ENCODE peak calls at places on chromosome 10, in four cellular contexts. One of them, this sample, is unnamed.

GRCh38 chr10:34449836-34450235 is 365.3 kb downstream of the PARD3 start:
- DNase-seq in GM04504: no peak
- DNase-seq in activated naive CD4-positive, alpha-beta T cell treated with Interleukin-2 at 50 U/mL for 16 hours: no peak
- DNase-seq in dermis blood vessel endothelial cell: no peak
- DNase-seq in this sample: no peak

GRCh38 chr10:87534173-87534858 is 29.6 kb downstream of the MINPP1 start:
- DNase-seq in GM04504: no peak
- DNase-seq in activated naive CD4-positive, alpha-beta T cell treated with Interleukin-2 at 50 U/mL for 16 hours: no peak
- DNase-seq in dermis blood vessel endothelial cell: no peak
- DNase-seq in this sample: no peak

GRCh38 chr10:93062499-93063216 is 2.1 kb downstream of the CYP26C1 start:
- DNase-seq in GM04504: no peak
- DNase-seq in activated naive CD4-positive, alpha-beta T cell treated with Interleukin-2 at 50 U/mL for 16 hours: peak
- DNase-seq in dermis blood vessel endothelial cell: peak
- DNase-seq in this sample: peak

GRCh38 chr10:66651308-66652082 is 274.3 kb upstream of the LRRTM3 start:
- DNase-seq in GM04504: no peak
- DNase-seq in activated naive CD4-positive, alpha-beta T cell treated with Interleukin-2 at 50 U/mL for 16 hours: no peak
- DNase-seq in dermis blood vessel endothelial cell: no peak
- DNase-seq in this sample: no peak

GRCh38 chr10:90652519-90652918 is 205.3 kb downstream of the HTR7 start:
- DNase-seq in GM04504: no peak
- DNase-seq in activated naive CD4-positive, alpha-beta T cell treated with Interleukin-2 at 50 U/mL for 16 hours: no peak
- DNase-seq in dermis blood vessel endothelial cell: peak
- DNase-seq in this sample: no peak

GRCh38 chr10:7400068-7400824 is 10.6 kb downstream of the SFMBT2 start:
- DNase-seq in GM04504: no peak
- DNase-seq in activated naive CD4-positive, alpha-beta T cell treated with Interleukin-2 at 50 U/mL for 16 hours: no peak
- DNase-seq in dermis blood vessel endothelial cell: no peak
- DNase-seq in this sample: no peak

GRCh38 chr10:112314822-112315474 is 31.7 kb downstream of the TECTB start:
- DNase-seq in GM04504: no peak
- DNase-seq in activated naive CD4-positive, alpha-beta T cell treated with Interleukin-2 at 50 U/mL for 16 hours: peak
- DNase-seq in dermis blood vessel endothelial cell: peak
- DNase-seq in this sample: peak

GRCh38 chr10:101137271-101137670 is 6.2 kb downstream of the TLX1 start:
- DNase-seq in GM04504: no peak
- DNase-seq in activated naive CD4-positive, alpha-beta T cell treated with Interleukin-2 at 50 U/mL for 16 hours: no peak
- DNase-seq in dermis blood vessel endothelial cell: no peak
- DNase-seq in this sample: no peak

GRCh38 chr10:98028168-98028770 is 2.2 kb downstream of the CRTAC1 start:
- DNase-seq in GM04504: no peak
- DNase-seq in activated naive CD4-positive, alpha-beta T cell treated with Interleukin-2 at 50 U/mL for 16 hours: peak
- DNase-seq in dermis blood vessel endothelial cell: peak
- DNase-seq in this sample: peak

GRCh38 chr10:34479520-34480179 is 335.4 kb downstream of the PARD3 start:
- DNase-seq in GM04504: no peak
- DNase-seq in activated naive CD4-positive, alpha-beta T cell treated with Interleukin-2 at 50 U/mL for 16 hours: no peak
- DNase-seq in dermis blood vessel endothelial cell: no peak
- DNase-seq in this sample: no peak

GRCh38 chr10:133042061-133042460 is 45.7 kb upstream of the ADGRA1 start:
- DNase-seq in GM04504: no peak
- DNase-seq in activated naive CD4-positive, alpha-beta T cell treated with Interleukin-2 at 50 U/mL for 16 hours: no peak
- DNase-seq in dermis blood vessel endothelial cell: no peak
- DNase-seq in this sample: no peak

This sample was measured in T-cell.